ENCODE peak calls at places on chromosomes 11 and 22, in nine cellular contexts. Q is stimulated activated CD4-positive, alpha-beta T cell treated with anti-CD3 and anti-CD28 coated beads, Interleukin-1b, Interleukin-23, amount 100 ng/mL, for 1 hour; B is naive B cell; R is right cardiac atrium; H is activated naive CD8-positive, alpha-beta T cell treated with anti-CD3 and anti-CD28 coated beads, Interleukin-2, amount 10 ng/mL, durations not matched to agents 7 days and 5 days; I is C1 segment of cervical spinal cord; M is AML-193; F is Daoy; G is fibroblast of pulmonary artery. O is an unnamed sample.

GRCh38 chr11:11584937-11585336 is 36.9 kb downstream of the GALNT18 start:
- DNase-seq in F (no peak), G (no peak), R (no peak), I (no peak), Q (no peak), H (no peak), B (no peak), M (no peak), O (no peak)

GRCh38 chr11:72988796-72989195 is 153.3 kb downstream of the FCHSD2 start:
- DNase-seq in I (no peak), Q (no peak), G (no peak), M (no peak), R (no peak), B (no peak), F (no peak), H (no peak), O (no peak)

GRCh38 chr11:79973701-79974626 is 533.1 kb upstream of the TENM4 start:
- DNase-seq in R (no peak), H (no peak), B (no peak), M (no peak), G (no peak), I (no peak), F (peak), Q (no peak), O (no peak)

GRCh38 chr11:128334311-128335044 is 252.9 kb downstream of the ETS1 start:
- DNase-seq in B (no peak), H (no peak), M (no peak), F (peak), I (no peak), R (peak), Q (no peak), G (peak), O (no peak)

GRCh38 chr11:22371188-22371587 is 33.0 kb downstream of the SLC17A6 start:
- DNase-seq in G (no peak), M (no peak), R (no peak), H (no peak), Q (no peak), B (no peak), I (no peak), F (no peak), O (no peak)

GRCh38 chr11:46308632-46309419 is 31.4 kb downstream of the CREB3L1 start:
- DNase-seq in Q (no peak), G (peak), R (peak), B (peak), F (peak), H (peak), M (peak), I (peak), O (no peak)

GRCh38 chr11:44770401-44770800 is 43.6 kb downstream of the TSPAN18 start:
- DNase-seq in G (no peak), Q (no peak), F (no peak), R (no peak), I (no peak), B (no peak), H (no peak), M (no peak), O (no peak)

GRCh38 chr11:20368441-20368840 is 4.9 kb downstream of the HTATIP2 start:
- DNase-seq in I (no peak), H (no peak), R (no peak), M (no peak), Q (no peak), F (peak), G (peak), B (no peak), O (no peak)

GRCh38 chr22:46002757-46003270 is 25.9 kb upstream of the WNT7B start:
- DNase-seq in M (no peak), R (peak), F (peak), B (no peak), G (peak), Q (no peak), H (peak), I (no peak), O (no peak)

GRCh38 chr11:80477178-80477577 is 1036.3 kb upstream of the TENM4 start:
- DNase-seq in I (no peak), F (no peak), H (no peak), R (no peak), G (no peak), B (no peak), Q (no peak), M (no peak), O (no peak)

GRCh38 chr22:50260801-50261614 is 475 bp downstream of the MAPK12 start:
- DNase-seq in G (peak), F (peak), B (no peak), I (no peak), H (peak), Q (no peak), R (peak), M (peak), O (no peak)

GRCh38 chr11:113806403-113806802 is 26.8 kb downstream of the CLDN25 start:
- DNase-seq in M (peak), F (peak), G (peak), R (no peak), I (no peak), Q (no peak), B (peak), H (no peak), O (peak)

GRCh38 chr11:134678152-134678551 is 266.1 kb upstream of the B3GAT1 start:
- DNase-seq in I (no peak), M (no peak), G (no peak), Q (no peak), F (no peak), B (no peak), R (no peak), H (no peak), O (no peak)

GRCh38 chr11:61362542-61362875 is 335 bp downstream of the TMEM138 start:
- DNase-seq in R (no peak), I (no peak), G (peak), Q (no peak), H (no peak), B (no peak), M (peak), F (peak), O (no peak)

GRCh38 chr11:62786318-62787004 is 741 bp upstream of the TMEM179B start:
- DNase-seq in B (peak), Q (peak), F (peak), H (peak), I (peak), R (peak), M (peak), G (peak), O (peak)

GRCh38 chr11:117520201-117520600 is 192.5 kb downstream of the CEP164 start:
- DNase-seq in H (no peak), B (no peak), F (no peak), R (no peak), Q (no peak), I (no peak), M (no peak), G (peak), O (no peak)

GRCh38 chr11:95713428-95713827 is 76.2 kb downstream of the FAM76B start:
- DNase-seq in Q (no peak), I (no peak), F (no peak), B (no peak), R (no peak), H (no peak), G (no peak), M (no peak), O (no peak)

GRCh38 chr22:21657361-21658118 is 8.3 kb upstream of the PPIL2 start:
- DNase-seq in G (peak), B (peak), M (peak), R (peak), Q (peak), F (peak), H (peak), I (no peak), O (peak)

GRCh38 chr22:19871023-19871844 is 16.6 kb upstream of the GNB1L start:
- DNase-seq in G (no peak), Q (no peak), I (no peak), B (no peak), M (no peak), H (peak), R (peak), F (peak), O (no peak)

GRCh38 chr22:40635008-40635939 is 1.2 kb downstream of the MRTFA start:
- DNase-seq in R (peak), M (no peak), Q (no peak), F (no peak), B (no peak), I (no peak), G (peak), H (no peak), O (no peak)

GRCh38 chr11:105181100-105181499 is 41.5 kb upstream of the CARD18 start:
- DNase-seq in G (peak), F (peak), R (no peak), H (no peak), B (no peak), I (no peak), Q (no peak), M (peak), O (no peak)

GRCh38 chr11:68295940-68296339 is 16.5 kb upstream of the LRP5 start:
- DNase-seq in Q (no peak), M (no peak), H (no peak), R (no peak), F (no peak), G (no peak), B (no peak), I (no peak), O (no peak)

GRCh38 chr11:27916541-27917100 is 191.3 kb downstream of the KIF18A start:
- DNase-seq in B (no peak), R (no peak), H (no peak), I (no peak), G (no peak), Q (no peak), M (no peak), F (peak), O (no peak)

GRCh38 chr11:1777737-1778136 is 14.0 kb upstream of the CTSD start:
- DNase-seq in Q (no peak), R (no peak), H (no peak), M (peak), B (no peak), G (no peak), F (no peak), I (no peak), O (no peak)

GRCh38 chr11:95931916-95932315 is 8.0 kb upstream of the MTMR2 start:
- DNase-seq in F (no peak), M (no peak), B (no peak), G (no peak), H (no peak), R (no peak), I (no peak), Q (no peak), O (no peak)

GRCh38 chr11:66346476-66347424 is 679 bp downstream of the B4GAT1 start:
- DNase-seq in F (no peak), Q (no peak), G (no peak), R (peak), H (no peak), M (no peak), I (no peak), B (no peak), O (no peak)

GRCh38 chr11:73359341-73359740 is 16.9 kb upstream of the RELT start:
- DNase-seq in R (peak), H (no peak), I (no peak), Q (no peak), M (no peak), G (no peak), B (no peak), F (no peak), O (no peak)

GRCh38 chr11:533586-534196 is 1.7 kb downstream of the HRAS start:
- DNase-seq in M (no peak), H (no peak), G (no peak), F (no peak), Q (no peak), I (no peak), R (peak), B (no peak), O (no peak)